ENCODE peak calls at places on chromosomes 3 and 15, in six cellular contexts. G is suprapubic skin, X is stomach, Y is endothelial cell of umbilical vein, L is GM12878, D is spleen. N is an unnamed sample.

GRCh38 chr3:72996121-72996472 is 514 bp upstream of the PPP4R2 start:
- DNase-seq in G (peak), X (no peak), Y (no peak), L (no peak), D (peak), N (no peak)

GRCh38 chr3:86175051-86175536 is 815.9 kb downstream of the VGLL3 start:
- DNase-seq in G (no peak), X (no peak), Y (no peak), L (no peak), D (no peak), N (no peak)

GRCh38 chr3:47799733-47800132 is 3.2 kb upstream of the DHX30 start:
- DNase-seq in G (no peak), X (no peak), Y (no peak), L (no peak), D (peak), N (no peak)

GRCh38 chr3:124576565-124577493 is 153.4 kb upstream of the UMPS start:
- DNase-seq in G (no peak), X (no peak), Y (no peak), L (peak), D (no peak), N (no peak)

GRCh38 chr15:53834214-53834613 is 74.8 kb upstream of the WDR72 start:
- DNase-seq in G (no peak), X (no peak), Y (no peak), L (no peak), D (no peak), N (no peak)

GRCh38 chr3:45915080-45915479 is 28.2 kb upstream of the CXCR6 start:
- DNase-seq in G (no peak), X (no peak), Y (no peak), L (no peak), D (no peak), N (no peak)

GRCh38 chr15:59814409-59814808 is 125.3 kb upstream of the BNIP2 start:
- DNase-seq in G (no peak), X (no peak), Y (no peak), L (no peak), D (no peak), N (no peak)

GRCh38 chr3:143901105-143901504 is 52.8 kb upstream of the SLC9A9 start:
- DNase-seq in G (no peak), X (no peak), Y (peak), L (no peak), D (no peak), N (no peak)

GRCh38 chr3:24048843-24049242 is 103.8 kb downstream of the NR1D2 start:
- DNase-seq in G (no peak), X (no peak), Y (no peak), L (no peak), D (no peak), N (no peak)

GRCh38 chr15:59203572-59203971 is 3.1 kb upstream of the LDHAL6B start:
- DNase-seq in G (no peak), X (no peak), Y (no peak), L (no peak), D (no peak), N (no peak)

GRCh38 chr15:90161946-90162345 is 39.2 kb upstream of the SEMA4B start:
- DNase-seq in G (no peak), X (no peak), Y (no peak), L (peak), D (no peak), N (peak)

GRCh38 chr15:92930061-92930460 is 29.9 kb downstream of the CHD2 start:
- DNase-seq in G (no peak), X (no peak), Y (no peak), L (no peak), D (no peak), N (no peak)

GRCh38 chr3:68996356-68996995 is 17.0 kb downstream of the EOGT start:
- DNase-seq in G (no peak), X (no peak), Y (no peak), L (no peak), D (no peak), N (no peak)

GRCh38 chr3:104214937-104215336 is 1151.8 kb upstream of the ALCAM start:
- DNase-seq in G (no peak), X (no peak), Y (no peak), L (no peak), D (no peak), N (no peak)

GRCh38 chr3:8482960-8483665 is 18.5 kb upstream of the LMCD1 start:
- DNase-seq in G (peak), X (peak), Y (peak), L (no peak), D (no peak), N (no peak)

GRCh38 chr3:179148446-179149238 is 485 bp downstream of the PIK3CA start:
- DNase-seq in G (peak), X (peak), Y (peak), L (no peak), D (peak), N (peak)

DNA sequence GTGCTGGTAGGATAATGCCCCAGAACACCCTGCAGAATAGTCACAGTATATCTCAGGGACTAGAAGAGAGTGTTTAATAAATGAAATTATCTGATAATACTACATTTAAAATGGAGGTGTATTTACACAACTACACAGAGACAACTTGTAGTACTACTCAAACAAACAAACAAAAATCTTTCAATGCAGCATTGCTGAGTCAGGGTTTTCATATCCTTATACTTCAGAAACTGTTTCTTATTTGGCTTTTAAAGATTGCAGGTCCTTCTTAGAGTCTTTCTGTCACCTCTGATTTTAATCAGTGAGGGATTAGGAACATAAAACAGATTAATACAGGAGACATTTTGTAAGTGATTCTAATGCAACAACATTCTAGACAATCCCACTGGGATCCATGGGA is 57.4 kb downstream of the EPHA3 start:
- DNase-seq in G (no peak), X (no peak), Y (no peak), L (no peak), D (no peak), N (no peak)
- TF ChIP-seq POLR2AphosphoS5 in G (no peak), X (no peak), Y (no peak), L (no peak), D (no peak), N (no peak)

GRCh38 chr3:184658223-184658860 is 53.5 kb downstream of the MAGEF1 start:
- DNase-seq in G (no peak), X (no peak), Y (no peak), L (no peak), D (no peak), N (no peak)

GRCh38 chr3:184656991-184657669 is 54.7 kb downstream of the MAGEF1 start:
- DNase-seq in G (no peak), X (no peak), Y (no peak), L (peak), D (no peak), N (no peak)

GRCh38 chr3:184656430-184656990 is 55.4 kb downstream of the MAGEF1 start:
- DNase-seq in G (no peak), X (no peak), Y (no peak), L (no peak), D (no peak), N (no peak)

GRCh38 chr3:184662192-184662591 is 49.7 kb downstream of the MAGEF1 start:
- DNase-seq in G (no peak), X (no peak), Y (no peak), L (no peak), D (no peak), N (no peak)

DNA sequence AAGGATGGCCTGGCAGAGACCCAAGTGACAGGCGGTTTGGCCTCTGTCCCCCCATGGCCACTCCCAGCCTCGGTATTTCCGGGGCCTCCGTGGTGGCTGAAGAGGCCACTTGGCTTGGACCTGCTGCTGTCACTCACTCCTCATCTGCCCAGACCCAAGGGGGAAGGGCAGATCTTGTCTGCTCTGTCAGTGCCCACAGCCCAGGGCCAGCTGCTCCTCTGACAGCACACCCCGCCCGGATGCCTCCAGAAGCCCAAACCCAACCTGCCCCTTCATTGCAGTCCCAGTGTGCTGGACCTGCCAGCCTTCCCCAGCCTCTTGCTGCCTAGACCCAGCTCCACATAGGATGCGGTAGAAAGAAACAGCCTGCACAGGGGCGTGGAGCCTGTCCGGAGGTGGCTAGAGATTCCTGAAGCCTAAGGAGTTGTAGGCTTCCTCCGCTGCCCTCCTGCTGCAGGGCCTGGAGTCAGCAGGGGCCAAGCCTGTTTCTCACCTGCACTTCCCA is 52.0 kb downstream of the MAGEF1 start:
- DNase-seq in G (no peak), X (no peak), Y (no peak), L (no peak), D (no peak), N (no peak)
- H3K27ac ChIP-seq in G (no peak), X (no peak), Y (no peak), L (no peak), D (no peak), N (no peak)

GRCh38 chr3:151908399-151908798 is 35.0 kb downstream of the SUCNR1 start:
- DNase-seq in G (no peak), X (no peak), Y (no peak), L (no peak), D (no peak), N (no peak)
- TF ChIP-seq POLR2AphosphoS5 in G (no peak), X (no peak), Y (no peak), L (no peak), D (no peak), N (no peak)

DNA sequence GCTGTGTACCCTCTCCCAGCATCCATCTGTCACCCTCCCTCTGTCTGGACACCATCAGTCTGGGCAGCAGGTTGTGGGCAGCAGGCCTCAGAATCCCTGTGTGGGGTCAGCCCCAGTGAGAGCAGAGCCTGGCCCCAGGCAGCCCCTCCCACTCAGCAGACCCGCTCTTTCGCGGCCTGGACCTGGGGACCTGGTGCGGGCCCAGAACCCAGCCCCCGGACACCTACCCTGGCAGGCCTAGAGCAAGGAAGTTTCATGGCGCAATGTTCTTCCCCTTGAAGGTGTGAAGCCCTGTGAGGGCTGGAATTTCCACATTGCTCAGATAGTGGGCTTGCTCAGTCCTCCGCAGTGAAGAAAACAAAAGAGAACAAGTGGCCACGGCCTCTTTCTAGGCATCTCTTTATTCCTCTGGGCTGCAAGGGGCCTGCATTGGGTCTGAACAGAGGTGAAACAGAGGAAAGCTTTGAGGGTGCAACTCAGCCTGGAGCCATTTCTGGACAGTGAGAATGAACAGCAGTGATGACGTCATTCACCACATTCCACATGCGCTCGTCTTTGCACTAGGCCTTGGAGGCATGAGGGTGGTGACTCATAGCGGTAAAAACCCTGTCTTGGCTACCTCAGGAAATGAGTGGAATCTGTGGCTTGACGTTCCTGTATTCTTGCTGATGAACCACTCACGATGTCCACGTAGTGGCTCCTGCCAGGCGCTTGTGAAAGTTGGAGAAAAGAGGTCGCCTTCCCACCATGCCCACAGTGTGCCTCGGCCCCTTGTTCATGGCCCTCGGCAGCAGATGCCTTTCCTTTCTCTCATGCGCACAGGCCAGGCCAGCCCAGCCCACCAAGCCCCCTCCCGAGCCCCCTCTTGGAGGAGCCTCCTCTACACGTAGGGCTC is 66.1 kb downstream of the SLC30A4 start:
- DNase-seq in G (peak), X (peak), Y (peak), L (peak), D (peak), N (peak)
- H3K27ac ChIP-seq in G (peak), X (peak), Y (peak), L (no peak), D (no peak), N (peak)

GRCh38 chr3:172560026-172560425 is 36.8 kb upstream of the TNFSF10 start:
- DNase-seq in G (no peak), X (no peak), Y (no peak), L (no peak), D (no peak), N (no peak)

GRCh38 chr3:172561894-172562664 is 38.8 kb upstream of the TNFSF10 start:
- DNase-seq in G (no peak), X (no peak), Y (peak), L (no peak), D (no peak), N (peak)

GRCh38 chr3:172553526-172554252 is 30.5 kb upstream of the TNFSF10 start:
- DNase-seq in G (no peak), X (no peak), Y (no peak), L (no peak), D (no peak), N (no peak)

GRCh38 chr3:172559029-172559428 is 35.8 kb upstream of the TNFSF10 start:
- DNase-seq in G (no peak), X (no peak), Y (no peak), L (no peak), D (no peak), N (peak)

DNA sequence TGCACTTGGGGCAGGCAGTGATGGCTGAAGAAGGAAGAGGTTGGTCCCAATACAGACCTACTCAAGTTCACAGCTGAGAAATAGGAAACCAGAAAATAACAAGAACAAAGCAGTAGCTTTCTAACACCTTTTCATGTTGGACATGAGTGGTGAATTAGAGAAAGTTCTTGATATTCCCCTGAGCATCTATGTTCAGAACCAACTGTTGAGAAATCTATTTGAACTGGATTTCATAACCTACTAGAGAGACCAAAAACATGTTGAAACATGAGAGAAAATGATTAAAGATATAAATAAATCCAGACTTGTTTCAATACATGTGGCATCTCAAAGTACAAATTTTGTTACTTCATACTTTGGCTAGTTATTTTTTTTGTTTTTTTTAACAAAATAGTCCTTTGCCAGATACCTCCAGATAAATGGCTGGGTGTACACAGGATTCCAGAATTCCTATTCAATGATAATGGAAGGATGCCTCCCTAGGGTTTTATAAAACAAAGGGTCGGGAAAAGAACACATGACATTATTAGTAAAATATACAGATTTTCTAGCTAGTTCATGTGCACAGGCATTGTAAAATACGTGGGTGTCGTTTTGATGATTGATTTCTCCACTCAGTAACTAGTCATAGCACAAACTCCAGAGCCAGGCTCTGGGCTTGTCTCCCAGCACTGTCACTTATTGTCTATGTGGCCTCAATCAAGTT is 34.4 kb upstream of the TNFSF10 start:
- DNase-seq in G (no peak), X (no peak), Y (no peak), L (no peak), D (no peak), N (peak)
- TF ChIP-seq POLR2AphosphoS5 in G (no peak), X (no peak), Y (no peak), L (no peak), D (no peak), N (no peak)

DNA sequence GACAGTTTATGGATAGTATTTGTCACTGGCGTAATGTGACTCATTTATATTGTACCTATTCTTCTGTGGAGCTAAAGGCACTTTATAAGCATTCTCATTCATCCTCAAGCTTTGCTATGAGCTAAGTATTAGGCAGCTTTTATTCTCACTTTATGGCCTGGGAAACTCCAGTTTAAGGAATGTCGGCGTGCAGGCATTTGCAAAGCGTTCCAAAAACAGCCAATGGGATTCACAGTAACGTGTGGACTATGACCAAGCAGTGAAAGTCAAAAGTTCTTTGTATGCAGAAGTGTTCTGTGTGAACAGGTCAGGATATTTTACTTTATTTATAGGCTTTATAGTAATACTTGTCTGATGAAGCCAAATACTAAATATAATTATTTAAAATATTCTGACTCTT is 572.3 kb downstream of the NAALADL2 start:
- DNase-seq in G (no peak), X (no peak), Y (no peak), L (no peak), D (no peak), N (no peak)
- H3K27ac ChIP-seq in G (no peak), X (no peak), Y (no peak), L (no peak), D (no peak), N (no peak)

GRCh38 chr3:14144423-14145075 is 19.7 kb downstream of the TMEM43 start:
- DNase-seq in G (no peak), X (peak), Y (peak), L (peak), D (no peak), N (peak)
- TF ChIP-seq POLR2AphosphoS5 in G (peak), X (peak), Y (peak), L (no peak), D (peak), N (peak)

GRCh38 chr3:38163117-38163870 is 2.0 kb upstream of the OXSR1 start:
- DNase-seq in G (no peak), X (no peak), Y (no peak), L (no peak), D (no peak), N (peak)
- H3K27ac ChIP-seq in G (no peak), X (peak), Y (no peak), L (no peak), D (no peak), N (no peak)